ENCODE peak calls at places on chromosomes 6 and 20, in five cellular contexts. D is fibroblast of villous mesenchyme, C is neural progenitor cell, A is GM04504, Q is H7. V is an unnamed sample.
A peak's percentile ranks its signal among the peaks of the same experiment; 100 is the strongest.

GRCh38 chr20:4869290-4870193 is 131.8 kb downstream of the SLC23A2 start:
- DNase-seq in A (no peak), D (peak; percentile 70), C (no peak), Q (no peak), V (no peak)

GRCh38 chr20:20491784-20492145 is 123.9 kb downstream of the INSM1 start:
- DNase-seq in D (no peak), C (no peak), A (no peak), Q (no peak), V (no peak)

GRCh38 chr20:43941476-43942212 is 27.0 kb downstream of the TOX2 start:
- DNase-seq in C (no peak), Q (no peak), A (no peak), D (no peak), V (no peak)

GRCh38 chr6:10873374-10873773 is 8.5 kb downstream of the GCM2 start:
- DNase-seq in D (no peak), C (no peak), A (no peak), Q (no peak), V (no peak)

GRCh38 chr6:36491378-36491965 is 48.7 kb downstream of the KCTD20 start:
- DNase-seq in D (no peak), A (no peak), Q (no peak), C (no peak), V (no peak)

GRCh38 chr6:52310932-52311331 is 26.4 kb upstream of the MCM3 start:
- DNase-seq in Q (no peak), A (no peak), D (no peak), C (no peak), V (no peak)

GRCh38 chr20:15637971-15638754 is 935.1 kb downstream of the KIF16B start:
- DNase-seq in A (peak; percentile 46), C (peak; percentile 84), Q (peak; percentile 15), D (no peak), V (peak; percentile 30)

GRCh38 chr6:62441182-62441581 is 155.2 kb upstream of the KHDRBS2 start:
- DNase-seq in D (no peak), C (no peak), Q (no peak), A (no peak), V (no peak)

GRCh38 chr20:19913927-19914614 is 103.1 kb upstream of the NAA20 start:
- DNase-seq in D (no peak), C (no peak), Q (no peak), A (no peak), V (no peak)

GRCh38 chr6:110760589-110760988 is 54.7 kb downstream of the CDK19 start:
- DNase-seq in Q (no peak), C (no peak), A (no peak), D (no peak), V (no peak)

GRCh38 chr20:32089637-32090330 is 19.7 kb upstream of the TM9SF4 start:
- DNase-seq in D (no peak), Q (peak; percentile 87), A (no peak), C (peak; percentile 27), V (no peak)

GRCh38 chr6:147141690-147142308 is 62.4 kb upstream of the STXBP5 start:
- DNase-seq in C (no peak), A (no peak), Q (no peak), D (peak; percentile 57), V (no peak)

GRCh38 chr6:5997420-5998093 is 9.2 kb downstream of the NRN1 start:
- DNase-seq in A (no peak), C (peak; percentile 85), Q (peak; percentile 85), D (no peak), V (no peak)

GRCh38 chr20:38402089-38402488 is 33.0 kb downstream of the SNHG17 start:
- DNase-seq in Q (no peak), A (no peak), C (no peak), D (no peak), V (no peak)

GRCh38 chr6:98921038-98921437 is 26.7 kb downstream of the FBXL4 start:
- DNase-seq in A (no peak), Q (no peak), C (no peak), D (no peak), V (no peak)

GRCh38 chr6:135213616-135214015 is 32.5 kb downstream of the MYB start:
- DNase-seq in D (no peak), C (no peak), A (no peak), Q (no peak), V (no peak)

V was measured in HFF-Myc.